ENCODE peak calls at places on chromosome 3, in nine cellular contexts. One of them, this sample, is unnamed.

GRCh38 chr3:42867138-42867537 is 8.5 kb downstream of the CYP8B1 start:
- DNase-seq in NCI-H460: no peak
- DNase-seq in bronchial epithelial cell: no peak
- DNase-seq in HTR-8/SVneo: no peak
- DNase-seq in stimulated activated CD4-positive, alpha-beta T cell treated with anti-CD3 and anti-CD28 coated beads, Interleukin-2, amount 100 ng/mL, for 48 hours: no peak
- DNase-seq in activated T-cell treated with anti-CD3 and anti-CD28 coated beads for 4 hours: no peak
- DNase-seq in HEK293T: no peak
- DNase-seq in cortex of kidney: no peak
- DNase-seq in cardiac muscle cell: no peak
- DNase-seq in this sample: no peak

GRCh38 chr3:23754215-23754614 is 51.5 kb upstream of the UBE2E1 start:
- DNase-seq in activated T-cell treated with anti-CD3 and anti-CD28 coated beads for 4 hours: no peak
- DNase-seq in bronchial epithelial cell: no peak
- DNase-seq in stimulated activated CD4-positive, alpha-beta T cell treated with anti-CD3 and anti-CD28 coated beads, Interleukin-2, amount 100 ng/mL, for 48 hours: no peak
- DNase-seq in HEK293T: no peak
- DNase-seq in cortex of kidney: no peak
- DNase-seq in cardiac muscle cell: no peak
- DNase-seq in HTR-8/SVneo: no peak
- DNase-seq in NCI-H460: no peak
- DNase-seq in this sample: no peak

GRCh38 chr3:192566706-192567290 is 160.5 kb downstream of the FGF12 start:
- DNase-seq in cortex of kidney: no peak
- DNase-seq in activated T-cell treated with anti-CD3 and anti-CD28 coated beads for 4 hours: peak
- DNase-seq in HTR-8/SVneo: peak
- DNase-seq in bronchial epithelial cell: peak
- DNase-seq in cardiac muscle cell: peak
- DNase-seq in NCI-H460: peak
- DNase-seq in HEK293T: peak
- DNase-seq in stimulated activated CD4-positive, alpha-beta T cell treated with anti-CD3 and anti-CD28 coated beads, Interleukin-2, amount 100 ng/mL, for 48 hours: peak
- DNase-seq in this sample: peak

GRCh38 chr3:16596352-16597032 is 8.7 kb downstream of the DAZL start:
- DNase-seq in NCI-H460: no peak
- DNase-seq in stimulated activated CD4-positive, alpha-beta T cell treated with anti-CD3 and anti-CD28 coated beads, Interleukin-2, amount 100 ng/mL, for 48 hours: peak
- DNase-seq in HEK293T: no peak
- DNase-seq in bronchial epithelial cell: no peak
- DNase-seq in cortex of kidney: no peak
- DNase-seq in HTR-8/SVneo: no peak
- DNase-seq in cardiac muscle cell: no peak
- DNase-seq in activated T-cell treated with anti-CD3 and anti-CD28 coated beads for 4 hours: no peak
- DNase-seq in this sample: no peak

GRCh38 chr3:30649572-30650310 is 43.3 kb downstream of the TGFBR2 start:
- DNase-seq in activated T-cell treated with anti-CD3 and anti-CD28 coated beads for 4 hours: no peak
- DNase-seq in cortex of kidney: no peak
- DNase-seq in NCI-H460: no peak
- DNase-seq in stimulated activated CD4-positive, alpha-beta T cell treated with anti-CD3 and anti-CD28 coated beads, Interleukin-2, amount 100 ng/mL, for 48 hours: no peak
- DNase-seq in HEK293T: no peak
- DNase-seq in cardiac muscle cell: no peak
- DNase-seq in HTR-8/SVneo: no peak
- DNase-seq in bronchial epithelial cell: no peak
- DNase-seq in this sample: no peak

GRCh38 chr3:106376016-106376415 is 507.2 kb upstream of the CBLB start:
- DNase-seq in cortex of kidney: no peak
- DNase-seq in HTR-8/SVneo: no peak
- DNase-seq in HEK293T: no peak
- DNase-seq in stimulated activated CD4-positive, alpha-beta T cell treated with anti-CD3 and anti-CD28 coated beads, Interleukin-2, amount 100 ng/mL, for 48 hours: no peak
- DNase-seq in cardiac muscle cell: no peak
- DNase-seq in bronchial epithelial cell: no peak
- DNase-seq in NCI-H460: no peak
- DNase-seq in activated T-cell treated with anti-CD3 and anti-CD28 coated beads for 4 hours: no peak
- DNase-seq in this sample: no peak

GRCh38 chr3:139538733-139539132 is 809 bp downstream of the RBP1 start:
- DNase-seq in bronchial epithelial cell: no peak
- DNase-seq in stimulated activated CD4-positive, alpha-beta T cell treated with anti-CD3 and anti-CD28 coated beads, Interleukin-2, amount 100 ng/mL, for 48 hours: no peak
- DNase-seq in HTR-8/SVneo: no peak
- DNase-seq in cardiac muscle cell: peak
- DNase-seq in cortex of kidney: no peak
- DNase-seq in activated T-cell treated with anti-CD3 and anti-CD28 coated beads for 4 hours: no peak
- DNase-seq in HEK293T: no peak
- DNase-seq in NCI-H460: no peak
- DNase-seq in this sample: no peak

GRCh38 chr3:44030690-44031344 is 210.9 kb upstream of the TOPAZ1 start:
- DNase-seq in HTR-8/SVneo: no peak
- DNase-seq in NCI-H460: no peak
- DNase-seq in bronchial epithelial cell: no peak
- DNase-seq in HEK293T: no peak
- DNase-seq in cardiac muscle cell: no peak
- DNase-seq in activated T-cell treated with anti-CD3 and anti-CD28 coated beads for 4 hours: no peak
- DNase-seq in cortex of kidney: no peak
- DNase-seq in stimulated activated CD4-positive, alpha-beta T cell treated with anti-CD3 and anti-CD28 coated beads, Interleukin-2, amount 100 ng/mL, for 48 hours: no peak
- DNase-seq in this sample: no peak

GRCh38 chr3:195889843-195890407 is 18.4 kb downstream of the TNK2 start:
- DNase-seq in cardiac muscle cell: no peak
- DNase-seq in stimulated activated CD4-positive, alpha-beta T cell treated with anti-CD3 and anti-CD28 coated beads, Interleukin-2, amount 100 ng/mL, for 48 hours: no peak
- DNase-seq in activated T-cell treated with anti-CD3 and anti-CD28 coated beads for 4 hours: no peak
- DNase-seq in NCI-H460: no peak
- DNase-seq in cortex of kidney: no peak
- DNase-seq in HEK293T: no peak
- DNase-seq in bronchial epithelial cell: no peak
- DNase-seq in HTR-8/SVneo: no peak
- DNase-seq in this sample: no peak

GRCh38 chr3:9047465-9048346 is 84.4 kb upstream of the RAD18 start:
- DNase-seq in activated T-cell treated with anti-CD3 and anti-CD28 coated beads for 4 hours: no peak
- DNase-seq in NCI-H460: no peak
- DNase-seq in cortex of kidney: no peak
- DNase-seq in HEK293T: no peak
- DNase-seq in bronchial epithelial cell: no peak
- DNase-seq in stimulated activated CD4-positive, alpha-beta T cell treated with anti-CD3 and anti-CD28 coated beads, Interleukin-2, amount 100 ng/mL, for 48 hours: no peak
- DNase-seq in HTR-8/SVneo: no peak
- DNase-seq in cardiac muscle cell: no peak
- DNase-seq in this sample: no peak

GRCh38 chr3:10968390-10968789 is 24.2 kb upstream of the SLC6A1 start:
- DNase-seq in cardiac muscle cell: no peak
- DNase-seq in stimulated activated CD4-positive, alpha-beta T cell treated with anti-CD3 and anti-CD28 coated beads, Interleukin-2, amount 100 ng/mL, for 48 hours: no peak
- DNase-seq in bronchial epithelial cell: no peak
- DNase-seq in NCI-H460: no peak
- DNase-seq in cortex of kidney: no peak
- DNase-seq in activated T-cell treated with anti-CD3 and anti-CD28 coated beads for 4 hours: no peak
- DNase-seq in HEK293T: no peak
- DNase-seq in HTR-8/SVneo: no peak
- DNase-seq in this sample: no peak

GRCh38 chr3:136068708-136069107 is 103.2 kb downstream of the PPP2R3A start:
- DNase-seq in HEK293T: no peak
- DNase-seq in NCI-H460: no peak
- DNase-seq in cardiac muscle cell: no peak
- DNase-seq in bronchial epithelial cell: no peak
- DNase-seq in stimulated activated CD4-positive, alpha-beta T cell treated with anti-CD3 and anti-CD28 coated beads, Interleukin-2, amount 100 ng/mL, for 48 hours: no peak
- DNase-seq in activated T-cell treated with anti-CD3 and anti-CD28 coated beads for 4 hours: no peak
- DNase-seq in cortex of kidney: no peak
- DNase-seq in HTR-8/SVneo: no peak
- DNase-seq in this sample: no peak

GRCh38 chr3:50138266-50139230 is 16.6 kb upstream of the SEMA3F start:
- DNase-seq in NCI-H460: no peak
- DNase-seq in activated T-cell treated with anti-CD3 and anti-CD28 coated beads for 4 hours: no peak
- DNase-seq in HEK293T: no peak
- DNase-seq in stimulated activated CD4-positive, alpha-beta T cell treated with anti-CD3 and anti-CD28 coated beads, Interleukin-2, amount 100 ng/mL, for 48 hours: no peak
- DNase-seq in cardiac muscle cell: no peak
- DNase-seq in cortex of kidney: no peak
- DNase-seq in HTR-8/SVneo: no peak
- DNase-seq in bronchial epithelial cell: peak
- DNase-seq in this sample: no peak

GRCh38 chr3:105387122-105387751 is 20.5 kb downstream of the ALCAM start:
- DNase-seq in cortex of kidney: no peak
- DNase-seq in HTR-8/SVneo: no peak
- DNase-seq in bronchial epithelial cell: peak
- DNase-seq in cardiac muscle cell: no peak
- DNase-seq in stimulated activated CD4-positive, alpha-beta T cell treated with anti-CD3 and anti-CD28 coated beads, Interleukin-2, amount 100 ng/mL, for 48 hours: no peak
- DNase-seq in NCI-H460: no peak
- DNase-seq in HEK293T: no peak
- DNase-seq in activated T-cell treated with anti-CD3 and anti-CD28 coated beads for 4 hours: no peak
- DNase-seq in this sample: no peak

GRCh38 chr3:50345586-50345985 is at the start of gene ZMYND10:
- DNase-seq in bronchial epithelial cell: peak
- DNase-seq in cortex of kidney: no peak
- DNase-seq in NCI-H460: no peak
- DNase-seq in HEK293T: peak
- DNase-seq in activated T-cell treated with anti-CD3 and anti-CD28 coated beads for 4 hours: peak
- DNase-seq in stimulated activated CD4-positive, alpha-beta T cell treated with anti-CD3 and anti-CD28 coated beads, Interleukin-2, amount 100 ng/mL, for 48 hours: peak
- DNase-seq in cardiac muscle cell: peak
- DNase-seq in HTR-8/SVneo: no peak
- DNase-seq in this sample: no peak

GRCh38 chr3:112579232-112579631 is 17.4 kb downstream of the SLC35A5 start:
- DNase-seq in HTR-8/SVneo: no peak
- DNase-seq in HEK293T: no peak
- DNase-seq in bronchial epithelial cell: no peak
- DNase-seq in NCI-H460: no peak
- DNase-seq in cortex of kidney: no peak
- DNase-seq in stimulated activated CD4-positive, alpha-beta T cell treated with anti-CD3 and anti-CD28 coated beads, Interleukin-2, amount 100 ng/mL, for 48 hours: no peak
- DNase-seq in cardiac muscle cell: no peak
- DNase-seq in activated T-cell treated with anti-CD3 and anti-CD28 coated beads for 4 hours: no peak
- DNase-seq in this sample: no peak

GRCh38 chr3:51955893-51956770 is 951 bp downstream of the GPR62 start:
- DNase-seq in cardiac muscle cell: peak
- DNase-seq in HEK293T: no peak
- DNase-seq in cortex of kidney: no peak
- DNase-seq in NCI-H460: no peak
- DNase-seq in stimulated activated CD4-positive, alpha-beta T cell treated with anti-CD3 and anti-CD28 coated beads, Interleukin-2, amount 100 ng/mL, for 48 hours: peak
- DNase-seq in activated T-cell treated with anti-CD3 and anti-CD28 coated beads for 4 hours: no peak
- DNase-seq in bronchial epithelial cell: peak
- DNase-seq in HTR-8/SVneo: no peak
- DNase-seq in this sample: no peak

This sample was measured in NCI-H526 treated with DMSO at 0.1 percent for 48 hours.